ENCODE peak calls at places on chromosomes 4 and X, in six cellular contexts. L, B, C, D, N and Y are unnamed samples.

GRCh38 chr4:41349021-41349420 is 92.3 kb downstream of the UCHL1 start:
- DNase-seq in L (no peak), B (no peak), C (no peak), D (no peak), N (no peak), Y (no peak)

GRCh38 chr4:57184378-57185031 is 74.3 kb upstream of the IGFBP7 start:
- DNase-seq in L (peak), B (no peak), C (no peak), D (no peak), N (no peak), Y (no peak)

GRCh38 chr4:31692407-31692940 is 972.3 kb downstream of the PCDH7 start:
- DNase-seq in L (no peak), B (peak), C (no peak), D (no peak), N (no peak), Y (no peak)

GRCh38 chr4:117324851-117325491 is 239.6 kb upstream of the TRAM1L1 start:
- DNase-seq in L (peak), B (peak), C (no peak), D (no peak), N (peak), Y (no peak)

GRCh38 chrX:110938977-110939732 is 143.5 kb upstream of the CHRDL1 start:
- DNase-seq in L (no peak), B (no peak), C (no peak), D (no peak), N (no peak), Y (no peak)

GRCh38 chr4:11505225-11505971 is 76.7 kb upstream of the HS3ST1 start:
- DNase-seq in L (peak), B (peak), C (no peak), D (peak), N (peak), Y (no peak)

GRCh38 chrX:119272882-119273806 is 37.1 kb downstream of the PGRMC1 start:
- DNase-seq in L (no peak), B (peak), C (no peak), D (peak), N (peak), Y (peak)

GRCh38 chr4:128451270-128451905 is 163.8 kb upstream of the PGRMC2 start:
- DNase-seq in L (no peak), B (no peak), C (no peak), D (no peak), N (no peak), Y (no peak)

GRCh38 chrX:35699642-35700041 is 98.5 kb upstream of the MAGEB16 start:
- DNase-seq in L (peak), B (no peak), C (no peak), D (no peak), N (no peak), Y (no peak)

GRCh38 chr4:176383273-176384077 is 63.7 kb downstream of the SPCS3 start:
- DNase-seq in L (no peak), B (peak), C (no peak), D (no peak), N (peak), Y (no peak)

GRCh38 chrX:154401918-154402621 is 3.9 kb downstream of the RPL10 start:
- DNase-seq in L (peak), B (peak), C (no peak), D (no peak), N (no peak), Y (no peak)

GRCh38 chrX:103531002-103531401 is 11.7 kb upstream of the RAB40A start:
- DNase-seq in L (no peak), B (peak), C (no peak), D (no peak), N (peak), Y (no peak)

GRCh38 chr4:80221161-80221560 is 23.9 kb downstream of the PRDM8 start:
- DNase-seq in L (peak), B (peak), C (no peak), D (no peak), N (peak), Y (no peak)

GRCh38 chrX:139246295-139246694 is 284.2 kb upstream of the F9 start:
- DNase-seq in L (no peak), B (no peak), C (no peak), D (no peak), N (no peak), Y (no peak)

GRCh38 chrX:153974003-153974725 is 1.6 kb downstream of the TMEM187 start:
- DNase-seq in L (peak), B (no peak), C (no peak), D (no peak), N (no peak), Y (peak)

GRCh38 chrX:136255543-136255942 is 4.3 kb upstream of the MAP7D3 start:
- DNase-seq in L (no peak), B (no peak), C (peak), D (no peak), N (no peak), Y (no peak)

GRCh38 chrX:11609109-11609508 is 56.6 kb downstream of the ARHGAP6 start:
- DNase-seq in L (no peak), B (no peak), C (no peak), D (no peak), N (no peak), Y (no peak)

GRCh38 chr4:7867701-7868429 is 71.8 kb downstream of the AFAP1 start:
- DNase-seq in L (no peak), B (peak), C (no peak), D (no peak), N (no peak), Y (no peak)

GRCh38 chr4:169618286-169618685 is 2.1 kb upstream of the CLCN3 start:
- DNase-seq in L (no peak), B (no peak), C (no peak), D (no peak), N (peak), Y (no peak)

GRCh38 chrX:41445171-41445570 is 2.0 kb upstream of the NYX start:
- DNase-seq in L (peak), B (no peak), C (no peak), D (no peak), N (no peak), Y (no peak)

GRCh38 chr4:55608591-55608990 is 16.5 kb upstream of the PDCL2 start:
- DNase-seq in L (no peak), B (no peak), C (no peak), D (no peak), N (no peak), Y (no peak)

GRCh38 chrX:16589211-16589610 is 60.7 kb upstream of the S100G start:
- DNase-seq in L (no peak), B (peak), C (no peak), D (no peak), N (peak), Y (no peak)

GRCh38 chr4:23323436-23323835 is 566.4 kb downstream of the PPARGC1A start:
- DNase-seq in L (no peak), B (no peak), C (no peak), D (no peak), N (no peak), Y (no peak)

GRCh38 chr4:13088726-13089658 is 395.1 kb downstream of the RAB28 start:
- DNase-seq in L (no peak), B (no peak), C (no peak), D (no peak), N (peak), Y (peak)

GRCh38 chrX:9865804-9866471 is 79.7 kb downstream of the SHROOM2 start:
- DNase-seq in L (no peak), B (no peak), C (no peak), D (no peak), N (no peak), Y (no peak)

GRCh38 chr4:3369781-3370660 is 71.7 kb upstream of the HGFAC start:
- DNase-seq in L (peak), B (peak), C (peak), D (no peak), N (peak), Y (no peak)

GRCh38 chrX:119041175-119041574 is 31.6 kb upstream of the CT47C1 start:
- DNase-seq in L (peak), B (peak), C (no peak), D (peak), N (peak), Y (peak)

GRCh38 chrX:53188763-53189162 is 36.2 kb downstream of the KDM5C start:
- DNase-seq in L (no peak), B (no peak), C (peak), D (no peak), N (no peak), Y (no peak)

GRCh38 chr4:95546866-95547707 is 1.7 kb downstream of the UNC5C start:
- DNase-seq in L (no peak), B (no peak), C (no peak), D (no peak), N (no peak), Y (no peak)

GRCh38 chrX:11341274-11342256 is 48.4 kb downstream of the AMELX start:
- DNase-seq in L (peak), B (peak), C (peak), D (peak), N (peak), Y (peak)

GRCh38 chr4:61820136-61820535 is 620.0 kb downstream of the ADGRL3 start:
- DNase-seq in L (no peak), B (no peak), C (no peak), D (no peak), N (no peak), Y (no peak)

GRCh38 chr4:109879081-109879480 is 31.2 kb downstream of the LRIT3 start:
- DNase-seq in L (no peak), B (no peak), C (no peak), D (no peak), N (no peak), Y (no peak)

GRCh38 chr4:78075986-78076385 is 18.9 kb downstream of the FRAS1 start:
- DNase-seq in L (no peak), B (no peak), C (no peak), D (no peak), N (no peak), Y (no peak)

GRCh38 chr4:90002406-90003040 is 107.9 kb downstream of the MMRN1 start:
- DNase-seq in L (no peak), B (no peak), C (no peak), D (no peak), N (no peak), Y (no peak)

GRCh38 chrX:56233682-56234081 is 1.5 kb downstream of the KLF8 start:
- DNase-seq in L (no peak), B (peak), C (peak), D (no peak), N (peak), Y (peak)

GRCh38 chr4:91028223-91028622 is 901.0 kb downstream of the CCSER1 start:
- DNase-seq in L (no peak), B (no peak), C (no peak), D (no peak), N (no peak), Y (no peak)

GRCh38 chrX:69505772-69506616 is 1.9 kb downstream of the NALF2 start:
- DNase-seq in L (no peak), B (no peak), C (no peak), D (no peak), N (no peak), Y (no peak)

DNA sequence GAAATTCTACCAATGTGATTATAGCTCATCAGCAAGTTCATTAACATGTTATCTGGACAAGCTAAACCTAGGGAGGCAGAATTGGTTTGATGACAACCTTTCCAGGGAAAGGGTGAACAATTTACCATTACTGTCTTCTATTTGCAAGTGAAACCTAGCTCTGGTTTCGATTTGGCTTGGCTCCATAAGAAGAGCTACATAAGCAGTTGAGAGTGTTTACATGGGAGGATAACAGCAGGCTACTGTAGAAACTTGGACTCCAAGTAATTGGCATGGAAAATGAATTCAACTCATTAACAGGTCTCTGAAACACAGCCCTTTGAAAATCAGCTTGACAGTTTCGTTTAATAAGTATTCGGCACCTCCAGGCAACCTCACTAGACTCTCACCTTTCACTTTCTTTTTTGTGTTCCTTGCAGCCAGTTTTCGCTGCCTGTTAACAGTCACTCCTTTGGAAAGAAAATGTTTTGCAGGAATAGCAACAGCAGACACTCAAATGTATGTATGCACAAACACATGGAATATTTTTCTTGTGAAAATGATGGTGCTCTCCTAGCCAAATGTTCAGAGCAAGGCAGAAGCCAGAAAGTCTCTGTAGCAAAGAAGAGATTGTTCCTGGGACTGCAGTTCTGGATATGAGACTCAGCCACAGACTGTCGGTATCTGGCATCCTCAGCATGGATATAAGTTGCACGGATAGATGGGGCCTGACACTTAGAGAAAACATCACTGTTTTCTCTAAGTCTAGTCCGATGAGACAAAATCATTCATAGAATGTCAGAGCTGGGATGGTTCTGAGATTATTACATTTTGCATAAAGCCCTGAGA is 27.5 kb downstream of the POU3F4 start:
- DNase-seq in L (no peak), B (no peak), C (no peak), D (no peak), N (peak), Y (peak)
- H3K4me3 ChIP-seq in L (no peak), B (no peak), C (no peak), D (peak), N (peak), Y (no peak)

DNA sequence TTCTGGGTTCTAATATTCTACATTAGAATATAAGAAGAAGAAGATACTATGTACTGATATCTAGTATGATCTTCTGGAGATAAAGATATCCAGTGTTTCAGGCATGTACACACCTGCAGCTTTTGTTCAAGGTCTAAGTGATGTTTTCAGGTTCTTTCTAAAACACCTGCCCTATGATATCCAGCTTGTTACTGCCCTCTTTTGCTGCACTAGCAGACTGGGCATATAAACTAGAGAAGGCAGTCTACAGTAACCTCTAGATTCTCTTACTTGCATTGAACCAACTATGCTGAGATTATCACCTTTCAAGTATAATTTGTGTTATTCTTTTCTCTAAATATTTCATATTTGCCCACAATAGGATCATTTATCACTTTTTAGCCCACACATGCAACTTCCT is 1.9 kb upstream of the FRYL start:
- DNase-seq in L (no peak), B (no peak), C (no peak), D (no peak), N (no peak), Y (no peak)
- H3K4me3 ChIP-seq in L (no peak), B (no peak), C (no peak), D (no peak), N (no peak), Y (no peak)

GRCh38 chr4:183100827-183101226 is 1.8 kb downstream of the WWC2 start:
- DNase-seq in L (no peak), B (no peak), C (no peak), D (no peak), N (no peak), Y (no peak)
- H3K4me3 ChIP-seq in L (peak), B (peak), C (peak), D (peak), N (peak), Y (no peak)

GRCh38 chrX:29652484-29652883 is 562.9 kb upstream of the MAGEB2 start:
- DNase-seq in L (no peak), B (peak), C (no peak), D (no peak), N (peak), Y (no peak)
- H3K4me3 ChIP-seq in L (no peak), B (no peak), C (no peak), D (no peak), N (no peak), Y (no peak)

GRCh38 chr4:174929346-174929745 is 11.2 kb downstream of the ADAM29 start:
- DNase-seq in L (no peak), B (no peak), C (no peak), D (no peak), N (no peak), Y (no peak)
- H3K4me3 ChIP-seq in L (no peak), B (no peak), C (no peak), D (no peak), N (no peak), Y (no peak)

GRCh38 chr4:144644368-144645101 is 1.4 kb upstream of the HHIP start:
- DNase-seq in L (no peak), B (no peak), C (no peak), D (no peak), N (peak), Y (no peak)

GRCh38 chr4:144647095-144647959 is 1.4 kb downstream of the HHIP start:
- DNase-seq in L (no peak), B (peak), C (no peak), D (no peak), N (peak), Y (no peak)

GRCh38 chr4:144645621-144646522 is at the start of gene HHIP:
- DNase-seq in L (no peak), B (peak), C (no peak), D (peak), N (peak), Y (peak)

GRCh38 chr4:144646523-144647094 is 653 bp downstream of the HHIP start:
- DNase-seq in L (no peak), B (peak), C (no peak), D (no peak), N (peak), Y (no peak)

DNA sequence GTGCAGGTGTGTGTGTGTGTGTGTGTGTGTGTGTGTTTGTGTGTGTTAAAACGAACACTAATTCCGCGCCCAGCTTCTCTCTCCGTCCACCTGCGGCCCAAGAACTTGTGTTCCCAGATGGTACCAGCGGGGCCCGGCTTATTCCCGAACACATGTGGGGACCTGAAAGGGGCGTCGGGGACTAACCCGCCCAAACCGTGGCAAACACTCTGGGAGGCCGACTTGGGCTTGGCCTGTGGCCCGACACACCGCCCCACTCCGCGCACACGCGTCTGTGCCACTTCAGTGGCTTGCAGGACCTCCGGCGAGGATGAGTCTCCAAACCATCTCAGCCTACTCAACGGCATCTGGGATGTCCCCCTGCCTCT is 870 bp upstream of the HHIP start:
- DNase-seq in L (no peak), B (no peak), C (no peak), D (no peak), N (peak), Y (peak)
- H3K4me3 ChIP-seq in L (no peak), B (peak), C (peak), D (peak), N (peak), Y (no peak)

GRCh38 chr4:140254656-140255299 is 100.8 kb upstream of the MAML3 start:
- DNase-seq in L (no peak), B (no peak), C (no peak), D (no peak), N (no peak), Y (no peak)

GRCh38 chr4:140251566-140251965 is 97.6 kb upstream of the MAML3 start:
- DNase-seq in L (no peak), B (no peak), C (no peak), D (no peak), N (no peak), Y (no peak)

GRCh38 chr4:140252144-140252741 is 98.3 kb upstream of the MAML3 start:
- DNase-seq in L (peak), B (peak), C (no peak), D (peak), N (no peak), Y (peak)

GRCh38 chr4:140253556-140254027 is 99.6 kb upstream of the MAML3 start:
- DNase-seq in L (no peak), B (no peak), C (no peak), D (no peak), N (no peak), Y (no peak)

DNA sequence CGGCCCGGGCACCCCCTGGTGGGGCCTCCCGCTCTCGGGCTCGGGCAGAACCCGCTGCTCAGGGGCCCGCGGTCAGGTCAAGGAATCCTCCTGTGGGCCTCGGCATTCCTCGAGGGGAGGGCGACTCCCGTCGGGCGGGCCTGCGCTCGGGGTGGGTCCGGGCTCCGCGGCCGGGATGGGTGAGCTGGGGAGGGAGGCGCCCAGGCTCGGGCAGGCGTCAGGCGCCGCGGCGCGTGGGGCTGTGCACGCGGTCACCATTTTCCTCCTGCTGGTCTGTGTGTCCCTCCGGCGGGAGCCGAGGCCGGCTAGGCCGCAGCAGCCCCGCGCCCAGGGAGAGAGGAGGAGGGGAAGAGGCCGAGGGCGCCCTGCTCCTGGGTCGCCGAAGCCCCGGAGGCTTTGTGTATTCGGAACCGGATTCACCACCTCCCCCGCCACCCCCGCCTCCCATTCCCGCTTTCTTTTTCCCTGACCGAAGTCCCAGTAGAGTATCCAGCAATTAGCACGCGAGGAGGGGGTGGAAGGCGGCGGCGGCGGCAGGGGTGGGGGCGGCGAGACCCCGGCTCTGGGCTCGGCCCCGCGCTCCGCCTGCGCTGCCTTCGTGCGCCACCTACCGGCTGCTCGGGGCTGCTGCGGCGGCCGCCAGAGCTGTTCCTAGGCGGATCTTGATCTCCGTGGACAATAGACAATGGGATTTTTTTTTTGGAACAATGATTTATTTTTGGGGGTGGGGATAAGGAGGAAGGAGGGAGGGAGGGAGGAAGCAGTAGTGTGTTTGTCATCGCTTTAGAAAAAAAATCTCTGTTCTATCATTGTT is 99.0 kb upstream of the MAML3 start:
- DNase-seq in L (peak), B (peak), C (peak), D (peak), N (peak), Y (peak)
- H3K4me3 ChIP-seq in L (peak), B (peak), C (peak), D (peak), N (peak), Y (peak)